ENCODE peak calls at places on chromosomes 2 and 18, in five cellular contexts. B is occipital lobe, O is HCEC 1CT, Y is B cell, D is activated T-cell treated with anti-CD3 and anti-CD28 coated beads for 24 hours. E is an unnamed sample.

GRCh38 chr18:25510096-25510495 is 158.1 kb upstream of the ZNF521 start:
- DNase-seq in B (no peak), O (no peak), Y (no peak), D (no peak), E (no peak)

GRCh38 chr2:33272001-33272400 is 204.4 kb upstream of the RASGRP3 start:
- DNase-seq in B (no peak), O (peak), Y (peak), D (no peak), E (no peak)

GRCh38 chr2:152468832-152469692 is 134.1 kb downstream of the FMNL2 start:
- DNase-seq in B (no peak), O (peak), Y (no peak), D (no peak), E (no peak)

GRCh38 chr2:135875491-135876065 is 665 bp downstream of the MCM6 start:
- DNase-seq in B (peak), O (peak), Y (peak), D (peak), E (peak)

GRCh38 chr2:240402566-240403295 is 32.7 kb upstream of the GPC1 start:
- DNase-seq in B (no peak), O (no peak), Y (peak), D (no peak), E (no peak)

GRCh38 chr2:126634273-126634861 is 21.6 kb upstream of the GYPC start:
- DNase-seq in B (no peak), O (peak), Y (no peak), D (peak), E (no peak)

GRCh38 chr18:48201337-48201705 is 207.9 kb downstream of the ZBTB7C start:
- DNase-seq in B (no peak), O (no peak), Y (peak), D (no peak), E (no peak)

GRCh38 chr2:171406044-171406443 is 27.7 kb downstream of the METTL8 start:
- DNase-seq in B (no peak), O (no peak), Y (no peak), D (no peak), E (no peak)

GRCh38 chr2:73103018-73103542 is 9.7 kb downstream of the RAB11FIP5 start:
- DNase-seq in B (no peak), O (no peak), Y (no peak), D (no peak), E (no peak)

GRCh38 chr18:49473721-49474120 is 13.3 kb upstream of the DYM start:
- DNase-seq in B (no peak), O (no peak), Y (no peak), D (no peak), E (no peak)

GRCh38 chr18:60248563-60249330 is 123.8 kb downstream of the MC4R start:
- DNase-seq in B (no peak), O (no peak), Y (no peak), D (no peak), E (no peak)

GRCh38 chr2:102975996-102976636 is 214.3 kb downstream of the TMEM182 start:
- DNase-seq in B (peak), O (no peak), Y (no peak), D (no peak), E (peak)

GRCh38 chr2:26691881-26692813 is at the start of gene KCNK3:
- DNase-seq in B (no peak), O (no peak), Y (no peak), D (peak), E (no peak)

GRCh38 chr18:57223160-57223870 is 76.4 kb downstream of the BOD1L2 start:
- DNase-seq in B (no peak), O (no peak), Y (no peak), D (no peak), E (no peak)

GRCh38 chr2:16613475-16613874 is 52.2 kb downstream of the CYRIA start:
- DNase-seq in B (no peak), O (no peak), Y (peak), D (no peak), E (peak)

GRCh38 chr2:222813177-222813843 is 47.5 kb upstream of the ACSL3 start:
- DNase-seq in B (peak), O (peak), Y (no peak), D (no peak), E (no peak)

GRCh38 chr2:211033765-211034164 is 477.4 kb downstream of the CPS1 start:
- DNase-seq in B (no peak), O (no peak), Y (no peak), D (no peak), E (no peak)